ENCODE peak calls at places on chromosomes 1 and 21, in four cellular contexts. M is Calu3, H is transverse colon, V is IMR-90. B is an unnamed sample.

GRCh38 chr21:43703068-43703880 is 15.7 kb upstream of the PDXK start:
- DNase-seq in V (peak; percentile 68), H (peak; percentile 78), M (no peak), B (peak; percentile 65)

GRCh38 chr1:101376121-101377095 is 139.6 kb downstream of the S1PR1 start:
- DNase-seq in V (no peak), H (no peak), M (no peak), B (no peak)

GRCh38 chr21:28731700-28732321 is 260.9 kb downstream of the LTN1 start:
- DNase-seq in V (no peak), M (no peak), H (no peak), B (no peak)

GRCh38 chr1:6490181-6491075 is 1.0 kb downstream of the PLEKHG5 start:
- DNase-seq in V (peak; percentile 68), M (peak; percentile 62), H (peak; percentile 84), B (peak; percentile 86)

GRCh38 chr1:60227581-60228252 is 154.1 kb upstream of the C1orf87 start:
- DNase-seq in M (no peak), V (peak; percentile 0), H (no peak), B (no peak)

GRCh38 chr1:87787551-87787950 is 458.9 kb downstream of the LMO4 start:
- DNase-seq in V (peak; percentile 80), H (no peak), M (no peak), B (no peak)

GRCh38 chr1:74502432-74502831 is 10.0 kb downstream of the LRRC53 start:
- DNase-seq in V (peak; percentile 48), M (no peak), H (no peak), B (no peak)

GRCh38 chr1:218242171-218242570 is 42.9 kb upstream of the RRP15 start:
- DNase-seq in M (peak; percentile 41), H (no peak), V (peak; percentile 1), B (no peak)

GRCh38 chr1:186609183-186609582 is 71.0 kb downstream of the PTGS2 start:
- DNase-seq in V (no peak), H (no peak), M (no peak), B (no peak)

GRCh38 chr1:156608036-156608674 is 6.9 kb upstream of the GPATCH4 start:
- DNase-seq in M (peak; percentile 64), V (peak; percentile 75), H (peak; percentile 63), B (peak; percentile 88)

GRCh38 chr1:31788825-31789256 is 24.7 kb upstream of the ADGRB2 start:
- DNase-seq in M (no peak), H (no peak), V (peak; percentile 83), B (peak; percentile 23)

GRCh38 chr1:4710592-4711190 is 56.3 kb downstream of the AJAP1 start:
- DNase-seq in M (no peak), H (no peak), V (no peak), B (no peak)

GRCh38 chr1:65066766-65067490 is 81.1 kb upstream of the AK4 start:
- DNase-seq in M (peak; percentile 62), H (peak; percentile 94), V (peak; percentile 58), B (peak; percentile 76)

GRCh38 chr1:30447701-30448100 is 275.7 kb downstream of the MATN1 start:
- DNase-seq in H (no peak), M (no peak), V (no peak), B (no peak)

GRCh38 chr21:32653326-32653901 is 41.2 kb upstream of the CFAP298 start:
- DNase-seq in H (no peak), V (peak; percentile 10), M (peak; percentile 49), B (peak; percentile 40)

GRCh38 chr1:155636397-155637153 is 26.6 kb downstream of the MSTO1 start:
- DNase-seq in M (no peak), V (no peak), H (no peak), B (no peak)

GRCh38 chr1:182207300-182207699 is 145.8 kb upstream of the ZNF648 start:
- DNase-seq in H (no peak), M (no peak), V (no peak), B (no peak)

GRCh38 chr1:9294910-9295636 is 2.4 kb downstream of the SPSB1 start:
- DNase-seq in M (no peak), H (peak; percentile 50), V (peak; percentile 76), B (no peak)

GRCh38 chr21:44758141-44758561 is 43.5 kb downstream of the UBE2G2 start:
- DNase-seq in V (no peak), H (no peak), M (no peak), B (peak; percentile 8)

GRCh38 chr1:150194381-150195031 is 41.4 kb downstream of the ANP32E start:
- DNase-seq in V (peak; percentile 66), M (no peak), H (no peak), B (no peak)

GRCh38 chr1:163085041-163085903 is 16.1 kb downstream of the RGS4 start:
- DNase-seq in M (no peak), H (no peak), V (peak; percentile 66), B (no peak)

GRCh38 chr1:78047631-78048030 is 1.9 kb downstream of the GIPC2 start:
- DNase-seq in V (no peak), H (no peak), M (no peak), B (no peak)

GRCh38 chr1:209876091-209876800 is 48.5 kb downstream of the UTP25 start:
- DNase-seq in H (no peak), M (no peak), V (no peak), B (peak; percentile 76)

GRCh38 chr1:164771568-164772350 is 212.8 kb downstream of the PBX1 start:
- DNase-seq in M (peak; percentile 78), H (no peak), V (peak; percentile 73), B (no peak)

GRCh38 chr1:245292571-245292970 is 137.8 kb downstream of the KIF26B start:
- DNase-seq in V (no peak), H (no peak), M (no peak), B (no peak)

GRCh38 chr1:219220945-219221344 is 47.3 kb downstream of the LYPLAL1 start:
- DNase-seq in V (peak; percentile 20), M (no peak), H (no peak), B (no peak)

GRCh38 chr1:68173283-68174172 is 58.8 kb downstream of the WLS start:
- DNase-seq in H (no peak), M (no peak), V (peak; percentile 75), B (no peak)

GRCh38 chr1:117653732-117654484 is 48.1 kb downstream of the TENT5C start:
- DNase-seq in H (no peak), M (no peak), V (no peak), B (no peak)

GRCh38 chr1:32372149-32372756 is 9.9 kb downstream of the TSSK3 start:
- DNase-seq in H (no peak), V (no peak), M (no peak), B (no peak)

GRCh38 chr1:183548136-183548535 is 42.1 kb downstream of the NCF2 start:
- DNase-seq in V (no peak), M (no peak), H (no peak), B (no peak)

GRCh38 chr1:210855440-210855839 is 278.5 kb downstream of the KCNH1 start:
- DNase-seq in H (no peak), M (no peak), V (no peak), B (no peak)

GRCh38 chr1:6695861-6696260 is 5.8 kb downstream of the DNAJC11 start:
- DNase-seq in M (no peak), V (peak; percentile 28), H (no peak), B (no peak)

GRCh38 chr1:81174811-81175476 is 625.8 kb upstream of the ADGRL2 start:
- DNase-seq in V (peak; percentile 86), M (peak; percentile 71), H (no peak), B (no peak)

GRCh38 chr1:23376890-23377811 is 7.5 kb upstream of the ZNF436 start:
- DNase-seq in H (peak; percentile 48), M (peak; percentile 21), V (peak; percentile 90), B (no peak)